ENCODE peak calls at places on chromosomes 11 and 22, in ten cellular contexts. Q, M, X, V, R, P, J, L, H and D are unnamed samples.

GRCh38 chr22:22884888-22885840 is 2.5 kb upstream of the IGLL5 start:
- DNase-seq in M (no peak), J (no peak), R (no peak), X (no peak), V (no peak), H (peak), L (no peak), P (peak), Q (peak), D (no peak)

GRCh38 chr22:36022162-36022561 is 6.5 kb downstream of the RBFOX2 start:
- DNase-seq in P (no peak), L (peak), Q (no peak), J (peak), X (no peak), H (no peak), M (peak), V (peak), R (no peak), D (peak)

GRCh38 chr22:49334589-49334873 is 493.1 kb downstream of the BRD1 start:
- DNase-seq in V (no peak), P (no peak), J (no peak), Q (no peak), X (no peak), H (no peak), M (no peak), L (no peak), R (no peak), D (no peak)

GRCh38 chr11:32266611-32267010 is 168.7 kb downstream of the WT1 start:
- DNase-seq in R (no peak), Q (no peak), P (no peak), L (no peak), M (no peak), H (no peak), V (no peak), X (no peak), J (no peak), D (no peak)

GRCh38 chr22:37196539-37197450 is 8.7 kb upstream of the C1QTNF6 start:
- DNase-seq in M (peak), H (no peak), L (peak), P (peak), J (peak), X (no peak), Q (no peak), R (peak), V (peak), D (peak)

GRCh38 chr22:43846966-43847365 is 15.3 kb downstream of the SULT4A1 start:
- DNase-seq in M (no peak), J (no peak), H (no peak), Q (no peak), V (no peak), L (no peak), P (no peak), X (no peak), R (no peak), D (no peak)

GRCh38 chr22:40452730-40453487 is 82.5 kb downstream of the SGSM3 start:
- DNase-seq in H (no peak), L (peak), M (peak), Q (no peak), P (no peak), X (no peak), R (no peak), V (no peak), J (peak), D (no peak)

GRCh38 chr22:39471421-39472141 is 14.8 kb downstream of the MGAT3 start:
- DNase-seq in X (no peak), J (peak), L (peak), P (no peak), V (peak), H (no peak), R (no peak), Q (peak), M (peak), D (no peak)

GRCh38 chr22:23011105-23011674 is 59.1 kb upstream of the GNAZ start:
- DNase-seq in H (no peak), V (no peak), R (no peak), J (no peak), P (no peak), L (no peak), X (no peak), M (no peak), Q (no peak), D (no peak)

GRCh38 chr11:71931245-71931602 is 2.4 kb downstream of the RNF121 start:
- DNase-seq in P (no peak), M (peak), H (no peak), R (no peak), X (no peak), L (no peak), Q (peak), J (no peak), V (no peak), D (no peak)

GRCh38 chr11:73995731-73996130 is 13.1 kb upstream of the UCP2 start:
- DNase-seq in L (no peak), J (no peak), M (no peak), H (peak), Q (peak), P (no peak), X (no peak), R (no peak), V (no peak), D (no peak)

GRCh38 chr11:84564180-84564866 is 1062.8 kb downstream of the DLG2 start:
- DNase-seq in R (no peak), H (peak), P (peak), X (peak), V (peak), M (peak), J (peak), L (peak), Q (peak), D (peak)

GRCh38 chr11:416051-416756 is 1.4 kb upstream of the SIGIRR start:
- DNase-seq in H (no peak), Q (no peak), X (no peak), V (no peak), M (no peak), J (no peak), L (no peak), R (no peak), P (no peak), D (no peak)

GRCh38 chr11:116459233-116459632 is 313.6 kb downstream of the BUD13 start:
- DNase-seq in M (no peak), P (no peak), J (no peak), R (no peak), H (no peak), V (no peak), L (no peak), X (no peak), Q (no peak), D (no peak)

GRCh38 chr22:19373450-19373849 is 58.1 kb downstream of the HIRA start:
- DNase-seq in Q (no peak), P (no peak), M (no peak), R (no peak), J (no peak), H (no peak), V (no peak), X (no peak), L (no peak), D (no peak)

GRCh38 chr11:2385156-2386151 is 8.3 kb downstream of the CD81 start:
- DNase-seq in X (no peak), V (no peak), Q (peak), R (peak), M (no peak), P (no peak), H (peak), J (no peak), L (no peak), D (no peak)

GRCh38 chr11:69662021-69662698 is 13.0 kb downstream of the LTO1 start:
- DNase-seq in X (no peak), P (no peak), Q (no peak), R (peak), M (peak), J (no peak), V (no peak), H (no peak), L (no peak), D (peak)

GRCh38 chr22:28015056-28015445 is 96.0 kb upstream of the PITPNB start:
- DNase-seq in P (peak), R (no peak), M (peak), J (no peak), L (no peak), X (no peak), Q (peak), V (no peak), H (no peak), D (no peak)

GRCh38 chr11:58576792-58577440 is 1.3 kb upstream of the LPXN start:
- DNase-seq in R (no peak), L (peak), J (peak), P (no peak), X (peak), V (peak), H (peak), M (peak), Q (peak), D (peak)

GRCh38 chr11:77175869-77176539 is 48.0 kb downstream of the MYO7A start:
- DNase-seq in J (no peak), V (no peak), Q (peak), R (peak), P (peak), M (no peak), X (no peak), L (no peak), H (no peak), D (no peak)

GRCh38 chr22:48975886-48976285 is 851.8 kb downstream of the BRD1 start:
- DNase-seq in L (no peak), V (no peak), J (no peak), P (no peak), R (no peak), M (no peak), X (no peak), H (no peak), Q (no peak), D (no peak)

GRCh38 chr11:110261195-110262140 is 34.9 kb downstream of the RDX start:
- DNase-seq in J (no peak), P (no peak), V (no peak), X (no peak), H (no peak), M (peak), Q (no peak), R (no peak), L (peak), D (no peak)

GRCh38 chr11:67356551-67356866 is 3.2 kb upstream of the POLD4 start:
- DNase-seq in X (no peak), P (no peak), M (no peak), V (no peak), L (no peak), H (no peak), Q (no peak), J (no peak), R (peak), D (no peak)
- H3K4me3 ChIP-seq in X (no peak), P (no peak), M (no peak), V (no peak), L (no peak), H (peak), Q (peak), J (no peak), R (no peak), D (no peak)

GRCh38 chr11:86062719-86063118 is 6.2 kb downstream of the PICALM start:
- DNase-seq in M (peak), J (no peak), H (peak), R (no peak), P (no peak), L (peak), X (no peak), Q (peak), V (peak), D (peak)

GRCh38 chr11:86063536-86063935 is 5.3 kb downstream of the PICALM start:
- DNase-seq in J (no peak), X (no peak), Q (no peak), P (no peak), R (no peak), V (peak), H (no peak), L (no peak), M (peak), D (peak)

GRCh38 chr11:86066606-86067229 is 2.2 kb downstream of the PICALM start:
- DNase-seq in V (no peak), J (no peak), P (no peak), M (no peak), H (no peak), X (no peak), L (no peak), Q (no peak), R (no peak), D (no peak)

GRCh38 chr11:86066033-86066432 is 2.9 kb downstream of the PICALM start:
- DNase-seq in M (no peak), H (no peak), P (no peak), R (no peak), Q (no peak), X (no peak), J (no peak), L (no peak), V (no peak), D (no peak)

DNA sequence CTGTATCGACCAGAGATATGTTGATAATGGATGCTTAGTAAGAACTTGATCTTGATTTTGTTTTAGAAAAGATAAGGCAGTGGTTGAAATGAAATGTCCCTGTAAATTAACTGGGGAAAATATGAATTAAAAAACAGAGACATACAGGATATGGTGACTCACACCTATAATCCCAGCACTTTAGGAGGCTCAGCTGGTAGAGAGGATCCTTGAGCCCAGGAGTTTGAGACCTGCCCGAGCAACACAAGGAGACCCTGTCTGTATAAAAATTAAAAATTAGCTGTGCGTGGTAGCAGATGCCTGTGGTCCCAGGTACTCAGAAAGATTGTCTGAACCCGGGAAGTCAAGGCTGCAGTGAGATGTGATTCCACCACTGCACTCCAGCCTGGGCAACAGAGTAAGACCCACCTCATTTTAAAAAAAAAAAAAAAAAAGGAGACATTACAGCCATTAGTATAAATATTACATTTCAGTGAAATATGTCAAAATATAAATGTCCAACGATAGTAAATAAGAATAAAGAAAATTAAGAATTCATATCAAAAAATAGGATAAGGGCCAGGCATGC is 4.6 kb downstream of the PICALM start:
- DNase-seq in R (no peak), P (no peak), X (no peak), J (no peak), H (no peak), V (no peak), L (peak), M (peak), Q (no peak), D (peak)
- H3K4me3 ChIP-seq in R (peak), P (no peak), X (peak), J (no peak), H (peak), V (no peak), L (peak), M (no peak), Q (peak), D (no peak)

GRCh38 chr11:43989162-43989961 is 46.9 kb downstream of the C11orf96 start:
- DNase-seq in H (no peak), J (no peak), X (no peak), M (peak), V (no peak), P (peak), L (no peak), Q (no peak), R (peak), D (no peak)

GRCh38 chr11:43997022-43997665 is 50.6 kb upstream of the ACCSL start:
- DNase-seq in Q (peak), M (no peak), V (no peak), H (no peak), R (no peak), P (peak), L (peak), X (no peak), J (no peak), D (no peak)

GRCh38 chr11:43996318-43996717 is 51.5 kb upstream of the ACCSL start:
- DNase-seq in M (no peak), Q (no peak), L (no peak), R (no peak), J (no peak), P (peak), H (no peak), V (no peak), X (no peak), D (no peak)

GRCh38 chr11:43992138-43992537 is 49.7 kb downstream of the C11orf96 start:
- DNase-seq in P (no peak), X (no peak), R (no peak), V (no peak), J (no peak), L (no peak), H (no peak), Q (no peak), M (no peak), D (no peak)

GRCh38 chr11:43992834-43993637 is 50.6 kb downstream of the C11orf96 start:
- DNase-seq in J (no peak), M (peak), L (peak), Q (peak), X (no peak), V (peak), R (no peak), H (no peak), P (peak), D (no peak)
- H3K4me3 ChIP-seq in J (no peak), M (no peak), L (no peak), Q (no peak), X (peak), V (peak), R (peak), H (no peak), P (no peak), D (no peak)

DNA sequence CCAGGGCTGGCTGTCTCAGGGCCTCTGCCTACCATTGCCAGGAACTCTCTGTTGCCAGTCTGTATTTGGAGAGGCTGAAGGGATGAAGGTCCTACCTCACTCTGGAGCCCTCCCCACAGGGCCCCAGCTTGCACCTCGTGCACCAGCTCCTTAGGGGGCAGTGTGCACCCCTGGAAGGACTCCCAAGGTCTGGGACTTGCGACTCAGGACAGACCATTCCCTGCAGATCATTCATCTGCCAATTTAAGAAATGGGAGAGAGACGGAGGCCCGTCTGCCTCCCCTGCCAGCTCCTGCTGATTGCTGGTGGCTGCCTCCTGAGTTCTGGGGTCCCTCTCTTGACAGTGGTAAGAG is 27.5 kb upstream of the MALAT1 start:
- DNase-seq in V (peak), Q (peak), H (peak), X (no peak), J (peak), R (peak), P (peak), L (peak), M (peak), D (peak)
- H3K4me3 ChIP-seq in V (peak), Q (peak), H (peak), X (peak), J (no peak), R (peak), P (no peak), L (peak), M (peak), D (peak)

DNA sequence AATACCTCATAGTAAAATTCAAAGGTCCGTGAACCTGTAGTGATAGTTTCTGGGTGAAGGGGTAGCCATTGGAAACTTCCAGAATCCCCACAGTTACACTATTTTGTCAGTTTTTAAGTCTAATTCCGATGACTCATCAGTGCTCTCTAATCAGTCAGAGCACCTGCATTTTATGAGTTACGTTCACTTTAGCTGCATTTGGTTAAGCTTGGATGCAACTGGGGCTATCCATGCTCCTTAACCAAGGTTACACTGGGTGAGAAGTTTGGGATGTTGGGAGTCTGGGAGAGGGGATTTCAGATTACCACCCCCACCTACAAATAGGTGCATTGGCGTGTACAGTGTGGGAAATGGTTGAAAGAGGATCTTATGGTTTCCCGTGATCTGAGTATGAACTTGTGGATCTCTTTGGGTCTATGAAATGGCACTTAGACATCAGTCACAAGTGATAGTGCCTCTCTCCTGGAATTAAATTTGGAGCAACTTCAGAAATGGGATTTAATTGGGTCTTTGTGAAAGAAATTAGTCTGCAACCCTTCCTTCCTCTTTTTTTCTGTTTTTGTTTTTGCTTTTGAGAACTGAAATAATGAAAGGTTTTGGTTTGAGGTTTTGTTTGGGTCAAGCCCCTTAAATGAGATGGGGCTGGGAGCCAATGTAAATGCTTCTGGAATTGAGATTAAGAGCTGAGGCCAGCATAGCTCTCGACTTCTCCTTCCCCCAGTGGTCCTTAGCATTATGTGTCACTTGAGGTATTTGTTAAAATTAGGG is 31.5 kb downstream of the EHF start:
- DNase-seq in Q (peak), X (no peak), V (no peak), J (no peak), L (no peak), H (no peak), R (no peak), P (no peak), M (peak), D (no peak)
- H3K4me3 ChIP-seq in Q (no peak), X (no peak), V (no peak), J (no peak), L (no peak), H (no peak), R (no peak), P (no peak), M (no peak), D (no peak)